ENCODE peak calls at places on chromosomes 2 and 18, in seven cellular contexts. P is activated naive CD8-positive, alpha-beta T cell treated with anti-CD3 and anti-CD28 coated beads, Interleukin-2, amount 10 ng/mL, durations not matched to agents 7 days and 5 days; B is Caki2; F is cardiac muscle cell; U is foreskin fibroblast; H is left colon; Y is ELF-1. Z is an unnamed sample.
A peak's percentile ranks its signal among the peaks of the same experiment; 100 is the strongest.

GRCh38 chr18:9335255-9336045 is 877 bp downstream of the TWSG1 start:
- DNase-seq in P (no peak), B (peak; percentile 12), F (no peak), U (no peak), H (no peak), Y (no peak), Z (no peak)

GRCh38 chr2:26318950-26319349 is 27.0 kb upstream of the SELENOI start:
- DNase-seq in P (no peak), B (no peak), F (no peak), U (no peak), H (no peak), Y (no peak), Z (no peak)

GRCh38 chr2:56195563-56195962 is 11.8 kb downstream of the CCDC85A start:
- DNase-seq in P (no peak), B (peak; percentile 3), F (no peak), U (no peak), H (no peak), Y (no peak), Z (peak; percentile 23)

GRCh38 chr2:75627902-75628504 is 18.6 kb upstream of the MRPL19 start:
- DNase-seq in P (peak; percentile 64), B (peak; percentile 75), F (peak; percentile 87), U (peak; percentile 67), H (peak; percentile 38), Y (peak; percentile 86), Z (peak; percentile 90)

GRCh38 chr2:233968556-233968955 is 51.4 kb downstream of the TRPM8 start:
- DNase-seq in P (no peak), B (no peak), F (no peak), U (no peak), H (no peak), Y (no peak), Z (no peak)

GRCh38 chr18:10474309-10474708 is 19.9 kb downstream of the APCDD1 start:
- DNase-seq in P (no peak), B (no peak), F (no peak), U (no peak), H (no peak), Y (no peak), Z (no peak)

GRCh38 chr2:111930875-111931274 is 32.5 kb downstream of the MERTK start:
- DNase-seq in P (no peak), B (peak; percentile 69), F (no peak), U (peak; percentile 51), H (no peak), Y (no peak), Z (no peak)

GRCh38 chr18:50928551-50928950 is 39.3 kb upstream of the ELAC1 start:
- DNase-seq in P (no peak), B (peak; percentile 6), F (no peak), U (no peak), H (no peak), Y (no peak), Z (no peak)

GRCh38 chr2:23624378-23624777 is 239.4 kb downstream of the KLHL29 start:
- DNase-seq in P (no peak), B (no peak), F (no peak), U (no peak), H (no peak), Y (peak; percentile 68), Z (peak; percentile 32)

GRCh38 chr2:148935791-148936190 is 60.8 kb downstream of the KIF5C start:
- DNase-seq in P (no peak), B (no peak), F (no peak), U (no peak), H (no peak), Y (no peak), Z (no peak)

GRCh38 chr2:36561223-36561944 is 36.6 kb downstream of the FEZ2 start:
- DNase-seq in P (no peak), B (peak; percentile 89), F (no peak), U (peak; percentile 93), H (peak; percentile 39), Y (peak; percentile 54), Z (peak; percentile 7)

GRCh38 chr18:12310762-12311161 is 2.7 kb downstream of the TUBB6 start:
- DNase-seq in P (no peak), B (no peak), F (no peak), U (no peak), H (no peak), Y (no peak), Z (no peak)

GRCh38 chr2:144671695-144672094 is 151.8 kb upstream of the ZEB2 start:
- DNase-seq in P (no peak), B (no peak), F (no peak), U (no peak), H (no peak), Y (no peak), Z (peak; percentile 11)

GRCh38 chr2:6590442-6590841 is 275.3 kb downstream of the CMPK2 start:
- DNase-seq in P (no peak), B (no peak), F (no peak), U (no peak), H (no peak), Y (no peak), Z (no peak)

GRCh38 chr2:184835081-184835728 is 236.9 kb downstream of the ZNF804A start:
- DNase-seq in P (no peak), B (peak; percentile 4), F (peak; percentile 66), U (no peak), H (no peak), Y (no peak), Z (peak; percentile 53)

GRCh38 chr2:80256396-80257167 is 48.0 kb downstream of the LRRTM1 start:
- DNase-seq in P (no peak), B (peak; percentile 2), F (peak; percentile 51), U (no peak), H (no peak), Y (peak; percentile 37), Z (peak; percentile 47)

GRCh38 chr18:23569299-23570063 is 16.8 kb downstream of the NPC1 start:
- DNase-seq in P (no peak), B (no peak), F (no peak), U (no peak), H (no peak), Y (no peak), Z (no peak)

GRCh38 chr2:128505150-128505490 is 186.5 kb upstream of the HS6ST1 start:
- DNase-seq in P (no peak), B (no peak), F (no peak), U (no peak), H (no peak), Y (no peak), Z (no peak)

GRCh38 chr2:88081924-88082609 is 14.4 kb downstream of the SMYD1 start:
- DNase-seq in P (no peak), B (no peak), F (peak; percentile 62), U (no peak), H (no peak), Y (no peak), Z (no peak)

GRCh38 chr2:149783284-149783683 is 195.7 kb upstream of the MMADHC start:
- DNase-seq in P (no peak), B (no peak), F (no peak), U (no peak), H (no peak), Y (no peak), Z (no peak)

GRCh38 chr2:228545749-228546148 is 364.3 kb upstream of the SPHKAP start:
- DNase-seq in P (no peak), B (no peak), F (peak; percentile 46), U (no peak), H (no peak), Y (peak; percentile 24), Z (no peak)

GRCh38 chr2:19358242-19359020 is at the start of gene OSR1:
- DNase-seq in P (peak; percentile 53), B (peak; percentile 67), F (peak; percentile 84), U (peak; percentile 83), H (peak; percentile 57), Y (peak; percentile 63), Z (peak; percentile 77)

GRCh38 chr2:98708396-98709186 is 22.3 kb downstream of the MGAT4A start:
- DNase-seq in P (no peak), B (no peak), F (no peak), U (no peak), H (no peak), Y (no peak), Z (peak; percentile 46)

GRCh38 chr2:96618599-96619283 is 19.4 kb downstream of the KANSL3 start:
- DNase-seq in P (no peak), B (peak; percentile 90), F (no peak), U (no peak), H (no peak), Y (no peak), Z (no peak)

GRCh38 chr2:15965564-15966019 is 25.2 kb downstream of the MYCN start:
- DNase-seq in P (peak; percentile 37), B (no peak), F (no peak), U (no peak), H (no peak), Y (peak; percentile 54), Z (no peak)

GRCh38 chr2:120955427-120955826 is 219.8 kb downstream of the GLI2 start:
- DNase-seq in P (no peak), B (no peak), F (no peak), U (no peak), H (no peak), Y (no peak), Z (no peak)

GRCh38 chr2:147500229-147500628 is 344.6 kb upstream of the ACVR2A start:
- DNase-seq in P (no peak), B (no peak), F (no peak), U (no peak), H (no peak), Y (no peak), Z (no peak)

GRCh38 chr2:56334622-56335021 is 150.8 kb downstream of the CCDC85A start:
- DNase-seq in P (no peak), B (no peak), F (no peak), U (no peak), H (no peak), Y (no peak), Z (no peak)

GRCh38 chr2:117941693-117942092 is 72.2 kb downstream of the CCDC93 start:
- DNase-seq in P (no peak), B (no peak), F (no peak), U (no peak), H (no peak), Y (no peak), Z (no peak)

GRCh38 chr2:155308367-155309009 is 610.0 kb downstream of the KCNJ3 start:
- DNase-seq in P (no peak), B (no peak), F (no peak), U (no peak), H (no peak), Y (no peak), Z (peak; percentile 94)

GRCh38 chr2:186551323-186552050 is 38.4 kb upstream of the ITGAV start:
- DNase-seq in P (no peak), B (no peak), F (no peak), U (no peak), H (no peak), Y (no peak), Z (no peak)

GRCh38 chr2:215530191-215530968 is 94.5 kb upstream of the FN1 start:
- DNase-seq in P (no peak), B (no peak), F (no peak), U (peak; percentile 57), H (no peak), Y (no peak), Z (no peak)

GRCh38 chr2:6973895-6974545 is 56.8 kb downstream of the RNF144A start:
- DNase-seq in P (no peak), B (no peak), F (no peak), U (no peak), H (no peak), Y (no peak), Z (no peak)

GRCh38 chr2:168430431-168430830 is 25.6 kb upstream of the CERS6 start:
- DNase-seq in P (no peak), B (no peak), F (no peak), U (no peak), H (no peak), Y (no peak), Z (no peak)

GRCh38 chr2:240567872-240568677 is at the start of gene RNPEPL1:
- DNase-seq in P (peak; percentile 81), B (no peak), F (peak; percentile 72), U (no peak), H (peak; percentile 43), Y (no peak), Z (peak; percentile 77)

GRCh38 chr2:232134939-232135338 is 173.4 kb downstream of the DIS3L2 start:
- DNase-seq in P (no peak), B (no peak), F (no peak), U (no peak), H (no peak), Y (no peak), Z (no peak)

GRCh38 chr2:185245806-185246205 is 492.8 kb upstream of the FSIP2 start:
- DNase-seq in P (no peak), B (no peak), F (peak; percentile 13), U (no peak), H (no peak), Y (no peak), Z (no peak)

GRCh38 chr18:80163183-80163582 is 54.1 kb downstream of the ADNP2 start:
- DNase-seq in P (no peak), B (no peak), F (no peak), U (no peak), H (no peak), Y (no peak), Z (no peak)

Z was measured in DMS53.